ENCODE peak calls at places on chromosomes 3 and 15, in five cellular contexts. Q is endothelial cell, E is lung, N is adrenal gland, H is B cell. V is an unnamed sample.

GRCh38 chr15:93583533-93583932 is 494.5 kb upstream of the RGMA start:
- DNase-seq in Q (no peak), E (no peak), N (no peak), H (no peak), V (no peak)

GRCh38 chr15:68666120-68666811 is 87.5 kb downstream of the CORO2B start:
- DNase-seq in Q (peak), E (no peak), N (no peak), H (no peak), V (peak)

GRCh38 chr15:100627789-100628395 is 25.5 kb downstream of the ASB7 start:
- DNase-seq in Q (peak), E (peak), N (peak), H (peak), V (no peak)

GRCh38 chr15:58331903-58332675 is 99.7 kb upstream of the LIPC start:
- DNase-seq in Q (peak), E (peak), N (peak), H (no peak), V (peak)

GRCh38 chr3:52185837-52186236 is 12.1 kb upstream of the ALAS1 start:
- DNase-seq in Q (no peak), E (no peak), N (no peak), H (no peak), V (no peak)

GRCh38 chr3:123285066-123285465 is 83.3 kb downstream of the SEC22A start:
- DNase-seq in Q (no peak), E (no peak), N (peak), H (no peak), V (no peak)

GRCh38 chr3:29577250-29577649 is 296.4 kb downstream of the RBMS3 start:
- DNase-seq in Q (no peak), E (no peak), N (no peak), H (no peak), V (no peak)

GRCh38 chr3:186882881-186883685 is 40.6 kb downstream of the ADIPOQ start:
- DNase-seq in Q (no peak), E (no peak), N (no peak), H (no peak), V (no peak)

GRCh38 chr3:122563717-122564025 is 429 bp downstream of the PARP9 start:
- DNase-seq in Q (no peak), E (peak), N (no peak), H (no peak), V (peak)

GRCh38 chr3:11244131-11244677 is 28.0 kb upstream of the ATG7 start:
- DNase-seq in Q (no peak), E (no peak), N (no peak), H (no peak), V (no peak)

GRCh38 chr15:97858278-97858677 is 102.2 kb upstream of the ARRDC4 start:
- DNase-seq in Q (no peak), E (no peak), N (no peak), H (no peak), V (no peak)

GRCh38 chr3:136844726-136845125 is 17.3 kb upstream of the NCK1 start:
- DNase-seq in Q (no peak), E (no peak), N (no peak), H (no peak), V (no peak)

GRCh38 chr3:45321607-45322391 is 66.6 kb upstream of the LARS2 start:
- DNase-seq in Q (no peak), E (no peak), N (no peak), H (no peak), V (no peak)

GRCh38 chr3:57949779-57950618 is 58.2 kb upstream of the FLNB start:
- DNase-seq in Q (no peak), E (no peak), N (peak), H (no peak), V (peak)

GRCh38 chr3:187722206-187722612 is 19.9 kb upstream of the RTP2 start:
- DNase-seq in Q (no peak), E (no peak), N (no peak), H (no peak), V (no peak)

GRCh38 chr15:40282870-40283614 is at the start of gene ANKRD63:
- DNase-seq in Q (no peak), E (no peak), N (no peak), H (peak), V (no peak)

DNA sequence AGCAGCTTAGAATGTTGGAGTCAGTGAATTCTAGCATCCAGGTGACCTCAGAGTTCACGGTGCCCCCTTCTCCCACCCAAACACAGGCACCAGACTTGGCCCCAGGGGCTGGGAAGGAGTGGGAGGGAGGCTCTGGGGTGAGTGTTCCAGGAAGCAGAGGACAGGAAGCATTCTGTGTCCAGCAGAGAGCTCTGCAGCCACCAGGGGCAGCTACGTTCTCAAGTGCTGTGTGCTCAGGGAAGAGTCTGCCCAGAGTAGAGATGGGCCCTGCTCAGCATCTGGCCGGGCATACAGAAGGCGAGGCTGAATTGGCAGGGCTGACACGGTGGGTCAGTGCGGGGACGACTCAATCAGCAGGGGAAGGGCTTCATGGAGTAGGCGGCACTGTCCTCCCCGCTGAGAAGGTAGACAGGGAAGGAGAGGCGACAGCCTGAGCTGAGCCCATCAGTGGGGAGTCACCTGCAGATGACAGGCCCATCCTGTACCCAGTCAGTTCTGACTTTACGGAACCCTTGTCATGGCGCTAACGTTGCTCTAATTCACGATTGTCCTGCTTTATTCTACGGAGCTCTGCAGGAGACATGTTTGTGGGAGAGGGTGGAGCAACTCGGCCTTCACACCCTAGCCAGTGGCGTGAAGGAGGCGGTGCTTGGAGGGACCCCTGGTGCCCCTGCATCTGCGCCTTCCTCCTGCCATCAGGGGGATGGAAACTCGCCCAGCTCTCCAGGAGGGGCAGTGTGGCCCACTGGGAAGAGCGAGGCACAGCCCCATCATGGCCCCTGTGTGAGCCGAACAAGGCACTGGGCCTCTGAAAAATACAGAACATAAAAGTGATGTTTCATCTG is 82.1 kb downstream of the C3orf70 start:
- DNase-seq in Q (peak), E (no peak), N (no peak), H (no peak), V (no peak)
- TF ChIP-seq CTCF in Q (peak), E (no peak), N (peak), H (no peak), V (peak)

GRCh38 chr3:129016366-129016724 is 15.2 kb downstream of the EFCC1 start:
- DNase-seq in Q (no peak), E (no peak), N (no peak), H (peak), V (peak)
- TF ChIP-seq CTCF in Q (no peak), E (no peak), N (no peak), H (peak), V (peak)

GRCh38 chr3:196789773-196790419 is 50.2 kb downstream of the PAK2 start:
- DNase-seq in Q (no peak), E (no peak), N (no peak), H (no peak), V (no peak)
- TF ChIP-seq CTCF in Q (no peak), E (no peak), N (no peak), H (no peak), V (no peak)

DNA sequence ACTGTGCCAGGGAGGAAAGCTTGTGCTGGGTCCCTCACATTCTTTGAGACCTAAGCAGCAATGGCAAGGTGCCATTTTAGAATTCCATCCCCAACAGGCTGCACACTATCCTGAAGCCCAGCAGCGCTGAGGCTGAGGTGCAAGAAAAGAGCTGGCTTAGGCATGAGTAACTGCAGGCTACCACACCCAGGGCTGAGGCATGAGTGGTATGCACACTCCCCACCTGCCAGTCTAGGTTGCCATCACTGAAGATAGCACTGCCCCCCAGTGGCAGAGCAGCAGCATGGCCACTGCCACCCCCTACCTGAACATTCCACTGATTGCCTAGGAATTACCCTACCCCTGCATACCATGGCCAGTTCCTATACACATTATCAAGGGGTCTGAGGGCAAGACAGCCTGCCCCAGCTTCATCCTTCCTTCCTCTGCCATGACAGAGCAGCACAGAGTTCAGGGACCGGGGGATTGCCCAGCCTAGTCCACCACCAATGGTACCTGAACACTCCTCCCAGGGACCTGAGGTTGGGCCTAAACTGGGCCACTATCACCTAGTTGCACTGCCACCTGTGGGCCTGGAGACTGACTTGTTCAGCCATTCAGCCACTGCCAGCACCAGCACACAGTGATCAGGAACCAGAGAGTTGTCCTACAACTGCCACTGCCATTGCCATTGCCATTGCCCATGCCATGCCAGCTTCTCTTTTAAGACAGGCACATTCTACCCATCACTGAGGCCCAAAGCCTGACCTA is 129.8 kb downstream of the SATB1 start:
- DNase-seq in Q (peak), E (peak), N (no peak), H (peak), V (peak)
- TF ChIP-seq CTCF in Q (peak), E (peak), N (no peak), H (peak), V (no peak)

DNA sequence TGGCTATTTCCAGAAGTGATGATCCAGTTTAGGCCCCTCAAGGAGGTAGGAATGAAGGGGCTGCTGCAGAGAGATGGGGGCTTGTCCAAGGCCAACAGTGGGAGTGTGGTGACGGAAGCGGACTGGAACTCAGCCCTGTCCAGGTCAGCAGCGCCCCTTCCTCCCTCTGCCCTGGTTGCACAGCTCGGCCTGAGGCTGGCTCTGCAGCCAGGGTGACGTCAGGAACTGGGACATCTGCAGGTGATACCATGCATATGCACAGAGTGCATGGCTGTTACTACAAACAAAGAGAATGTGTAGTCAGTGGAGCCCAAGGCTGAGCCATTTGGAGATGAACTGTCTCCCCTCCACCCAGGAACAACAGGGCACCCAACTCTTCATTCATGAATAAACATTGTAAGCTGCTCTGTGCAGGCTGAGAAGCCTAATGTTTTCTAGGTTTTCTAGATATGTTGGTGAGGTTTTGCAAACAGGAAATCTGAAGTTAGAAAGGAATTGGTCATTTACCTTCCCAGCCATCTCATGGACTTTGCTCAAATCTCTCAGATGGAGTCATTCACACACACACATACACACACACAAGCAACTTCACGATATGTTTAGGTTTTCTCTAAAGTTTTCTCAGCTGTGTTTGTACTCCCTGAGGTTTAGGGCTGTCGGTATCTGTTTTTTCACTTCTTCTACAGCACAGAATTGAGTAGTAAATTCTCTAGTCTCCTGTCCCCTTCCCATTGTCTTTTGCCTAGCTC is 117.2 kb downstream of the TLE3 start:
- DNase-seq in Q (no peak), E (no peak), N (no peak), H (no peak), V (no peak)
- TF ChIP-seq CTCF in Q (no peak), E (no peak), N (no peak), H (peak), V (no peak)

GRCh38 chr3:139540686-139541085 is 1.1 kb upstream of the RBP1 start:
- DNase-seq in Q (no peak), E (no peak), N (no peak), H (no peak), V (no peak)

GRCh38 chr3:139537795-139538538 is 1.6 kb downstream of the RBP1 start:
- DNase-seq in Q (no peak), E (no peak), N (no peak), H (no peak), V (no peak)

GRCh38 chr3:139541156-139541897 is 1.8 kb upstream of the RBP1 start:
- DNase-seq in Q (no peak), E (no peak), N (no peak), H (no peak), V (no peak)

GRCh38 chr3:139538733-139539132 is 809 bp downstream of the RBP1 start:
- DNase-seq in Q (no peak), E (no peak), N (peak), H (no peak), V (peak)

DNA sequence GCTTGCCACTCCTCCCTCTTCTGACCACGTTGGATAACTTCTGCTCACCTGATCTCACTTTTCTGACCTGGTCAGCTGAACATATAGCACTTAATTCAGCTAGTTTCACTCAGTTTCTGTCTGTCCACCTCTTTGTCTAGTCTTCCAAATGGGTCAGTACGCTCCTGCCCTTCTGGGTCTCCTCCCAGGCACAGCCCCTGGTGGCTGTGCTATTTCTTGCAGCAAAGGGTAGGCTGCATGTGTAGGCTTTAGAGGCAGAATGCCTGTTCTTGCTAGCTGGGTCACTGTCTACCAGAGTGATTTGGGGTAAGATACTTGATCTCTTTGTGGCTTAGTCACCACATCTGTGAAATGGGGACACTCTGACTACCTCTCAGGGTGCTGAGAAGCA is 2.4 kb upstream of the RBP1 start:
- DNase-seq in Q (no peak), E (no peak), N (no peak), H (no peak), V (no peak)
- TF ChIP-seq CTCF in Q (no peak), E (no peak), N (no peak), H (no peak), V (no peak)

GRCh38 chr15:51688863-51689262 is 7.6 kb downstream of the SCG3 start:
- DNase-seq in Q (no peak), E (no peak), N (no peak), H (no peak), V (no peak)
- TF ChIP-seq CTCF in Q (no peak), E (no peak), N (peak), H (no peak), V (peak)

DNA sequence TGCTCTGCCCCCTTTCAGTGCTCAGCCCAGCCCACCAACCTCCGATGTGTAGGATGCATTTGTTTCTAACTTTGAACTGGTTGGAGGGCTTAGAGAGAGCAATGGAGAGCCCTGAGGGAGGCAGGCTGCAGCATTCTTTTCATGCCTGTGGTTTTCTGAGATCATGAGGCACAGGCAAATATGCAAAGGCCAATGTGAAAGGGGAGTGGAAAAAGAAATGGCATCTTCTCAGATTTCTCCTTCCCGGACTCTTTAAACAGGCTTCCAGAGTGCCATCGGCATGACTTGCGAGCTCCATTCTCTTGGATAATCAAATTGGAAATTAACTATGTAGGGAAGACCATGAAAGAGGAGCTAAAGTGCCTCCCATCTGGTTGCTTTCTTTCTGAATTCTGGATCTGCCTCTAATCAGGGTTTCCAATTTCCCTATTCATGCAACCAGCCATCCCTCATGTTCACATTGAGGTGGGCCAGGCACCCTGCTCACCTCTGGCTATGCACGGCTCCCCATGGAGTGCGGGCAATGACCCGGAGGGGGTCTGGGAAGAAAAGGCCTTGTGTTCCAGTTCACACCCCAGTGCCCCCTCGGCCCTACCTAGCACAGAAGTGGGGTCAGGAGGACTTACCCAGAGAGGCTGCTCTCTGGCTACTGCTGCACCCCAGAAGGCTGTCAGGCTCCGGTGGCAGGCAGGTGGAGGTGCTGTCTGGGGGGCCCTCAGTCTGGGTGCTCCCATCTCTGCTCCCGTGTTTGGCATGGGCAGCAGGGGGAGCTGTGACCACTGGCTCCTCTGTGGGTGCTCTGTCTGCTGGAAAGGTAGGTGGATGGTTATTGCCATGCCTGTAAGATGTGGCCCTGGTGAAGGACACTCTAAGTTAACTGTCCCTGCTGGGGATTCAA is 16.1 kb downstream of the AMOTL2 start:
- DNase-seq in Q (no peak), E (peak), N (no peak), H (no peak), V (peak)
- TF ChIP-seq CTCF in Q (peak), E (no peak), N (peak), H (no peak), V (no peak)